ENCODE peak calls at places on chromosomes 6 and 20, in nine cellular contexts. One of them, this sample, is unnamed.
A peak's percentile ranks its signal among the peaks of the same experiment; 100 is the strongest.

GRCh38 chr20:63967330-63968135 is 2.2 kb downstream of the ZNF512B start:
- DNase-seq in prostate gland: no peak
- DNase-seq in osteoblast: peak; percentile 53
- DNase-seq in foreskin fibroblast: no peak
- DNase-seq in cardiac muscle cell: no peak
- DNase-seq in mesothelial cell of epicardium: no peak
- DNase-seq in HFF-Myc: no peak
- DNase-seq in epithelial cell of esophagus: no peak
- DNase-seq in astrocyte of the spinal cord: no peak
- DNase-seq in this sample: peak; percentile 89

GRCh38 chr6:115945806-115946205 is 114.9 kb downstream of the FRK start:
- DNase-seq in prostate gland: no peak
- DNase-seq in osteoblast: no peak
- DNase-seq in foreskin fibroblast: no peak
- DNase-seq in cardiac muscle cell: no peak
- DNase-seq in mesothelial cell of epicardium: no peak
- DNase-seq in HFF-Myc: no peak
- DNase-seq in epithelial cell of esophagus: peak; percentile 41
- DNase-seq in astrocyte of the spinal cord: peak; percentile 25
- DNase-seq in this sample: no peak

GRCh38 chr20:43448748-43449535 is 8.8 kb upstream of the SRSF6 start:
- DNase-seq in prostate gland: peak; percentile 27
- DNase-seq in osteoblast: no peak
- DNase-seq in foreskin fibroblast: peak; percentile 21
- DNase-seq in cardiac muscle cell: peak; percentile 59
- DNase-seq in mesothelial cell of epicardium: no peak
- DNase-seq in HFF-Myc: no peak
- DNase-seq in epithelial cell of esophagus: peak; percentile 57
- DNase-seq in astrocyte of the spinal cord: peak; percentile 17
- DNase-seq in this sample: no peak

GRCh38 chr20:17437251-17437650 is 93.9 kb downstream of the BFSP1 start:
- DNase-seq in prostate gland: no peak
- DNase-seq in osteoblast: no peak
- DNase-seq in foreskin fibroblast: no peak
- DNase-seq in cardiac muscle cell: no peak
- DNase-seq in mesothelial cell of epicardium: no peak
- DNase-seq in HFF-Myc: no peak
- DNase-seq in epithelial cell of esophagus: no peak
- DNase-seq in astrocyte of the spinal cord: no peak
- DNase-seq in this sample: no peak

GRCh38 chr6:128259036-128259734 is 261.2 kb downstream of the PTPRK start:
- DNase-seq in prostate gland: no peak
- DNase-seq in osteoblast: peak; percentile 11
- DNase-seq in foreskin fibroblast: no peak
- DNase-seq in cardiac muscle cell: no peak
- DNase-seq in mesothelial cell of epicardium: no peak
- DNase-seq in HFF-Myc: no peak
- DNase-seq in epithelial cell of esophagus: no peak
- DNase-seq in astrocyte of the spinal cord: no peak
- DNase-seq in this sample: no peak

GRCh38 chr6:45903959-45904358 is 111.7 kb downstream of the CLIC5 start:
- DNase-seq in prostate gland: no peak
- DNase-seq in osteoblast: no peak
- DNase-seq in foreskin fibroblast: no peak
- DNase-seq in cardiac muscle cell: no peak
- DNase-seq in mesothelial cell of epicardium: no peak
- DNase-seq in HFF-Myc: no peak
- DNase-seq in epithelial cell of esophagus: no peak
- DNase-seq in astrocyte of the spinal cord: no peak
- DNase-seq in this sample: no peak

GRCh38 chr6:145721144-145721543 is 14.2 kb downstream of the EPM2A start:
- DNase-seq in prostate gland: no peak
- DNase-seq in osteoblast: no peak
- DNase-seq in foreskin fibroblast: no peak
- DNase-seq in cardiac muscle cell: no peak
- DNase-seq in mesothelial cell of epicardium: no peak
- DNase-seq in HFF-Myc: no peak
- DNase-seq in epithelial cell of esophagus: no peak
- DNase-seq in astrocyte of the spinal cord: no peak
- DNase-seq in this sample: no peak

GRCh38 chr6:112037783-112038216 is 16.1 kb upstream of the CCN6 start:
- DNase-seq in prostate gland: no peak
- DNase-seq in osteoblast: peak; percentile 86
- DNase-seq in foreskin fibroblast: peak; percentile 95
- DNase-seq in cardiac muscle cell: no peak
- DNase-seq in mesothelial cell of epicardium: no peak
- DNase-seq in HFF-Myc: no peak
- DNase-seq in epithelial cell of esophagus: peak; percentile 74
- DNase-seq in astrocyte of the spinal cord: peak; percentile 95
- DNase-seq in this sample: no peak

GRCh38 chr6:108658174-108658573 is 97.5 kb downstream of the FOXO3 start:
- DNase-seq in prostate gland: no peak
- DNase-seq in osteoblast: no peak
- DNase-seq in foreskin fibroblast: no peak
- DNase-seq in cardiac muscle cell: no peak
- DNase-seq in mesothelial cell of epicardium: no peak
- DNase-seq in HFF-Myc: no peak
- DNase-seq in epithelial cell of esophagus: peak; percentile 55
- DNase-seq in astrocyte of the spinal cord: no peak
- DNase-seq in this sample: no peak

GRCh38 chr6:118660218-118660569 is 8.8 kb upstream of the CEP85L start:
- DNase-seq in prostate gland: peak; percentile 7
- DNase-seq in osteoblast: no peak
- DNase-seq in foreskin fibroblast: no peak
- DNase-seq in cardiac muscle cell: peak; percentile 83
- DNase-seq in mesothelial cell of epicardium: peak; percentile 76
- DNase-seq in HFF-Myc: no peak
- DNase-seq in epithelial cell of esophagus: no peak
- DNase-seq in astrocyte of the spinal cord: no peak
- DNase-seq in this sample: no peak

DNA sequence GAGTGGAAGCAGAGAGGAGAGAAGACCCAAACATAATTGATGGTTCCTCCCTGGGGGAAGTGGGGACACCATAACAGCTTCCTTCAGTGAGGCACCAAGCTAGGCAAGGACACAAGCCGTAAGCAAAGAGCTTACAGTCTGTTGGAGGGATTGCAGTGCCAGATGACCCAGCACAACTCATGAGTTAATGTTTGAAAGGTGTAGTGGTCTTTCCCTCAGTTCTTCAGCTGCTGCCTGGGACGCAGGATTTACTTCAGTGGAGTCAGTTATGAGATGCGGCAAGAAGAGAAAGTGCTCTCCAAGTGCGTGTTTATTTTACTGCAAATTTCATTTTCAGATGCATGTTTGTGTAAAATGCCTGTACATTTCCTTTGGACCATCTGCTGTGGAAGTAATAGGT is 38.7 kb upstream of the SLC17A4 start:
- DNase-seq in prostate gland: no peak
- DNase-seq in osteoblast: no peak
- DNase-seq in foreskin fibroblast: no peak
- DNase-seq in cardiac muscle cell: no peak
- DNase-seq in mesothelial cell of epicardium: no peak
- DNase-seq in HFF-Myc: no peak
- DNase-seq in epithelial cell of esophagus: no peak
- DNase-seq in astrocyte of the spinal cord: no peak
- DNase-seq in this sample: no peak
- TF ChIP-seq CTCF in prostate gland: no peak
- TF ChIP-seq CTCF in osteoblast: no peak
- TF ChIP-seq CTCF in foreskin fibroblast: no peak
- TF ChIP-seq CTCF in cardiac muscle cell: no peak
- TF ChIP-seq CTCF in mesothelial cell of epicardium: no peak
- TF ChIP-seq CTCF in HFF-Myc: no peak
- TF ChIP-seq CTCF in epithelial cell of esophagus: no peak
- TF ChIP-seq CTCF in astrocyte of the spinal cord: no peak
- TF ChIP-seq CTCF in this sample: no peak

GRCh38 chr20:38115205-38115604 is 49.9 kb downstream of the TGM2 start:
- DNase-seq in prostate gland: no peak
- DNase-seq in osteoblast: no peak
- DNase-seq in foreskin fibroblast: no peak
- DNase-seq in cardiac muscle cell: no peak
- DNase-seq in mesothelial cell of epicardium: no peak
- DNase-seq in HFF-Myc: no peak
- DNase-seq in epithelial cell of esophagus: no peak
- DNase-seq in astrocyte of the spinal cord: no peak
- DNase-seq in this sample: no peak
- TF ChIP-seq CTCF in prostate gland: peak; percentile 10
- TF ChIP-seq CTCF in osteoblast: peak; percentile 5
- TF ChIP-seq CTCF in foreskin fibroblast: no peak
- TF ChIP-seq CTCF in cardiac muscle cell: no peak
- TF ChIP-seq CTCF in mesothelial cell of epicardium: no peak
- TF ChIP-seq CTCF in HFF-Myc: no peak
- TF ChIP-seq CTCF in epithelial cell of esophagus: no peak
- TF ChIP-seq CTCF in astrocyte of the spinal cord: no peak
- TF ChIP-seq CTCF in this sample: peak; percentile 54

GRCh38 chr20:4613184-4613583 is 108.5 kb upstream of the PRND start:
- DNase-seq in prostate gland: no peak
- DNase-seq in osteoblast: no peak
- DNase-seq in foreskin fibroblast: no peak
- DNase-seq in cardiac muscle cell: peak; percentile 18
- DNase-seq in mesothelial cell of epicardium: no peak
- DNase-seq in HFF-Myc: no peak
- DNase-seq in epithelial cell of esophagus: peak; percentile 74
- DNase-seq in astrocyte of the spinal cord: no peak
- DNase-seq in this sample: no peak

GRCh38 chr20:4617019-4617418 is 104.7 kb upstream of the PRND start:
- DNase-seq in prostate gland: no peak
- DNase-seq in osteoblast: no peak
- DNase-seq in foreskin fibroblast: no peak
- DNase-seq in cardiac muscle cell: no peak
- DNase-seq in mesothelial cell of epicardium: no peak
- DNase-seq in HFF-Myc: no peak
- DNase-seq in epithelial cell of esophagus: no peak
- DNase-seq in astrocyte of the spinal cord: no peak
- DNase-seq in this sample: no peak

GRCh38 chr20:4610871-4611270 is 110.8 kb upstream of the PRND start:
- DNase-seq in prostate gland: no peak
- DNase-seq in osteoblast: peak; percentile 5
- DNase-seq in foreskin fibroblast: no peak
- DNase-seq in cardiac muscle cell: no peak
- DNase-seq in mesothelial cell of epicardium: no peak
- DNase-seq in HFF-Myc: no peak
- DNase-seq in epithelial cell of esophagus: no peak
- DNase-seq in astrocyte of the spinal cord: no peak
- DNase-seq in this sample: no peak

GRCh38 chr20:4617484-4617883 is 104.2 kb upstream of the PRND start:
- DNase-seq in prostate gland: no peak
- DNase-seq in osteoblast: no peak
- DNase-seq in foreskin fibroblast: no peak
- DNase-seq in cardiac muscle cell: no peak
- DNase-seq in mesothelial cell of epicardium: no peak
- DNase-seq in HFF-Myc: no peak
- DNase-seq in epithelial cell of esophagus: no peak
- DNase-seq in astrocyte of the spinal cord: no peak
- DNase-seq in this sample: no peak

DNA sequence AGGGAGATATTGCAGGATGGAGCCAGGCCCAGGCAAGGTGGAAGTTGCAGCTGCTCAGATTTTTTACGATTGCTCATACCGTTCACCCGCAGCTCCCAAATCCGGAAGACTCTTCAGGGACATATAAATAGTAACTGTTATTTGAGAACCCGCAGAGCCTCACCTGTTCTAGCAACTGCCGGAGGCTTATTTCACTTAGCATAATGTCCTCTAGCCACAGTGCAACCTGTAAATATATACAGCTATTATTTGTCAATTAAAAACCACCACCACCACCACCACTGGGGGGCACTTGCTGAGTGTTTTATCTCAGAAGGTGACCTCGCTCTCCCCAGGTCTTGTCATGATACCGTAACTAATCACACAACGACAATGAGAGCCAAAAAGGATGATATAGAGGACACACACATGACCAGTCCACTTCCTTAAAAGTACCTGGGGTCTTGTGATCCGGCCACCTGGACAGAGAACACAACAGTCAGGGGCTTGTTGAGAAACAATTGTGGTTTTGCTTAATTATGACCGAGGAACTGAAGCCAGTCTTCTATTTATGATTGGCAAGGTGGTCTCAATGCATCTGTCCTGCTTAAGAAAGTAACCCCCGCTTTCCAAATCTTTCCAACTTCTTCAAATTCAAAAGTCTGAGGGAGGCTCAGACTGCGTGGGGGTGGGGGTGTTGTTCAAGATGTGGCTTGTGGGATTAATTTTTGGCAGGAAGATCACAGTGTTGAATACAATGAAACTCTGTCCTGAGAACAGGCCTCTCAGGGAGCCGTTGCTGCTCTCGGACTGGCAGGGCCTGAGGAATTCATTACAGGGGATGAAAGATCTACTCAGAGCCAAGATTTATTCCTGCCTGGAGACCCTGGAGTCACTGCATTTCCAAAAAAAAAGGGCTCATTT is 107.7 kb upstream of the PRND start:
- DNase-seq in prostate gland: no peak
- DNase-seq in osteoblast: no peak
- DNase-seq in foreskin fibroblast: no peak
- DNase-seq in cardiac muscle cell: peak; percentile 44
- DNase-seq in mesothelial cell of epicardium: no peak
- DNase-seq in HFF-Myc: no peak
- DNase-seq in epithelial cell of esophagus: peak; percentile 82
- DNase-seq in astrocyte of the spinal cord: peak; percentile 73
- DNase-seq in this sample: no peak
- TF ChIP-seq CTCF in prostate gland: peak; percentile 38
- TF ChIP-seq CTCF in osteoblast: peak; percentile 50
- TF ChIP-seq CTCF in foreskin fibroblast: peak; percentile 47
- TF ChIP-seq CTCF in cardiac muscle cell: peak; percentile 55
- TF ChIP-seq CTCF in mesothelial cell of epicardium: no peak
- TF ChIP-seq CTCF in HFF-Myc: peak; percentile 55
- TF ChIP-seq CTCF in epithelial cell of esophagus: peak; percentile 60
- TF ChIP-seq CTCF in astrocyte of the spinal cord: peak; percentile 30
- TF ChIP-seq CTCF in this sample: peak; percentile 60

DNA sequence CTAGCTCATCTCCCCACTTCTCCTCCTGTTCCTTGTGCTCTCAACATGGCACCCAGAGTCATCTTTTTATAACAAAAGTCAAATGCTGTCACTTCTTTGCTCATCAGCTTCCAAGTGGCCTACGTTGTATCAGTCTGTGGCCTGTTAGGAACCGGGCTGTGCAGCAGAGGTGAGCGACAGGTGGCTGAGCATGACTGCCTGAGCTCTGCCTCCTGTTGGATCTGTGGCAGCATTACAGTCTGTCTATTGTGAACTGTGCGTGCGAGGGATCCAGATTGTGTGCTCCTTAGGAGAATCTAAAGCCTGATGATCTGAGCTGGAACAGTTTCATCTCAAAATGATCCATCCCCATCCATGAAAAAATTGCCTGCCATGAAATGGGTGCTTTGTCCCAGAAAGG is 129.6 kb downstream of the FNDC1 start:
- DNase-seq in prostate gland: no peak
- DNase-seq in osteoblast: no peak
- DNase-seq in foreskin fibroblast: no peak
- DNase-seq in cardiac muscle cell: no peak
- DNase-seq in mesothelial cell of epicardium: no peak
- DNase-seq in HFF-Myc: no peak
- DNase-seq in epithelial cell of esophagus: no peak
- DNase-seq in astrocyte of the spinal cord: no peak
- DNase-seq in this sample: no peak
- TF ChIP-seq CTCF in prostate gland: no peak
- TF ChIP-seq CTCF in osteoblast: no peak
- TF ChIP-seq CTCF in foreskin fibroblast: no peak
- TF ChIP-seq CTCF in cardiac muscle cell: no peak
- TF ChIP-seq CTCF in mesothelial cell of epicardium: no peak
- TF ChIP-seq CTCF in HFF-Myc: no peak
- TF ChIP-seq CTCF in epithelial cell of esophagus: no peak
- TF ChIP-seq CTCF in astrocyte of the spinal cord: no peak
- TF ChIP-seq CTCF in this sample: no peak

GRCh38 chr20:57400262-57400701 is 9.1 kb downstream of the RBM38 start:
- DNase-seq in prostate gland: no peak
- DNase-seq in osteoblast: peak; percentile 84
- DNase-seq in foreskin fibroblast: no peak
- DNase-seq in cardiac muscle cell: no peak
- DNase-seq in mesothelial cell of epicardium: no peak
- DNase-seq in HFF-Myc: no peak
- DNase-seq in epithelial cell of esophagus: no peak
- DNase-seq in astrocyte of the spinal cord: no peak
- DNase-seq in this sample: peak; percentile 75
- TF ChIP-seq CTCF in prostate gland: no peak
- TF ChIP-seq CTCF in osteoblast: peak; percentile 10
- TF ChIP-seq CTCF in foreskin fibroblast: no peak
- TF ChIP-seq CTCF in cardiac muscle cell: no peak
- TF ChIP-seq CTCF in mesothelial cell of epicardium: no peak
- TF ChIP-seq CTCF in HFF-Myc: no peak
- TF ChIP-seq CTCF in epithelial cell of esophagus: no peak
- TF ChIP-seq CTCF in astrocyte of the spinal cord: no peak
- TF ChIP-seq CTCF in this sample: no peak